ENCODE peak calls at places on chromosomes 5 and 9, in six cellular contexts. N is astrocyte, S is heart left ventricle, X is AG04449, E is GM13977, F is osteocyte. Q is an unnamed sample.
A peak's percentile ranks its signal among the peaks of the same experiment; 100 is the strongest.

GRCh38 chr9:755454-756381 is 85.8 kb upstream of the DMRT1 start:
- DNase-seq in S (no peak), E (no peak), N (peak; percentile 94), F (no peak), X (peak; percentile 60), Q (no peak)

GRCh38 chr9:129497064-129497836 is 123.7 kb downstream of the C9orf50 start:
- DNase-seq in E (no peak), X (no peak), S (peak; percentile 74), N (no peak), F (no peak), Q (peak; percentile 71)

GRCh38 chr9:121851641-121852091 is 200.2 kb downstream of the DAB2IP start:
- DNase-seq in E (no peak), N (no peak), F (peak; percentile 57), S (peak; percentile 47), X (no peak), Q (no peak)

GRCh38 chr5:98791110-98791509 is 17.6 kb downstream of the RGMB start:
- DNase-seq in N (no peak), X (no peak), S (no peak), F (no peak), E (no peak), Q (no peak)

GRCh38 chr5:67095346-67095871 is 101.2 kb downstream of the CD180 start:
- DNase-seq in S (peak; percentile 73), N (peak; percentile 23), X (no peak), F (no peak), E (no peak), Q (peak; percentile 64)

GRCh38 chr9:127938298-127938690 is 640 bp upstream of the DPM2 start:
- DNase-seq in E (no peak), X (no peak), N (no peak), F (no peak), S (no peak), Q (no peak)

GRCh38 chr5:141050622-141051525 is at the start of gene PCDHB1:
- DNase-seq in S (no peak), F (no peak), E (no peak), X (no peak), N (no peak), Q (no peak)

GRCh38 chr5:12292610-12293204 is 388.5 kb upstream of the CTNND2 start:
- DNase-seq in E (no peak), X (no peak), F (no peak), N (peak; percentile 15), S (no peak), Q (no peak)

GRCh38 chr9:101309139-101309538 is 75.7 kb downstream of the BAAT start:
- DNase-seq in S (no peak), E (no peak), F (no peak), N (no peak), X (no peak), Q (no peak)

GRCh38 chr9:121676916-121677315 is 25.5 kb downstream of the DAB2IP start:
- DNase-seq in N (no peak), F (no peak), S (peak; percentile 29), E (no peak), X (no peak), Q (no peak)

GRCh38 chr9:116020146-116020545 is 133.4 kb upstream of the PAPPA start:
- DNase-seq in X (no peak), S (no peak), F (no peak), N (no peak), E (no peak), Q (no peak)

GRCh38 chr9:119898316-119898715 is 529.1 kb upstream of the BRINP1 start:
- DNase-seq in S (no peak), X (no peak), N (no peak), F (no peak), E (no peak), Q (no peak)
- TF ChIP-seq CTCF in S (no peak), X (no peak), N (no peak), F (no peak), E (no peak), Q (no peak)

GRCh38 chr5:59361454-59361853 is 532.1 kb downstream of the PDE4D start:
- DNase-seq in F (no peak), X (no peak), E (no peak), S (no peak), N (no peak), Q (no peak)
- TF ChIP-seq CTCF in F (no peak), X (no peak), E (no peak), S (no peak), N (no peak), Q (no peak)

GRCh38 chr9:91840882-91841281 is 109.1 kb downstream of the ROR2 start:
- DNase-seq in S (no peak), F (no peak), N (no peak), X (no peak), E (no peak), Q (no peak)
- TF ChIP-seq CTCF in S (no peak), F (no peak), N (no peak), X (no peak), E (no peak), Q (no peak)

GRCh38 chr5:83589786-83590185 is 118.2 kb downstream of the VCAN start:
- DNase-seq in N (no peak), S (no peak), F (no peak), X (no peak), E (no peak), Q (no peak)

GRCh38 chr5:83590966-83591365 is 119.4 kb downstream of the VCAN start:
- DNase-seq in E (no peak), X (no peak), F (no peak), S (no peak), N (no peak), Q (no peak)

DNA sequence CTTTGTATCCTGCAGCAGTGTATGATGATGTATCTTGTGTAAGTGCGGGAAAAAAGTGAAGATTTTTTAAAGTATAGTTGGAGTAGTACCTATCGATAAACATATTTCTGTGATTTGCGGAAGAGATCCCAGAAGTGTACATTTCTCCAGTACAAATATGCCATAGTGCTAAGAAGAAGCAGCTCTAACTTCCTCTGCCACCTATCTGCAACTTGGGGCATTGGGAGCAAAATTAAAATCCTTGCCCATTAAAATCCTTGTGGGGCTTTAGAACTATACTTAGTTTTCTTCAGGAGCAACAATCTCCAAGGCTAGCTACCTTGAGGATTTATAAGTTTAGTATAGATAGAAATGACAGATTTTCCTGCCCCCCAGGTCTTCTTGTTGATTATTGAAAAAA is 123.7 kb downstream of the VCAN start:
- DNase-seq in S (no peak), X (no peak), N (no peak), F (no peak), E (no peak), Q (no peak)
- TF ChIP-seq CTCF in S (no peak), X (no peak), N (peak; percentile 20), F (peak; percentile 36), E (no peak), Q (no peak)

GRCh38 chr5:4584982-4585381 is 555.1 kb upstream of the ADAMTS16 start:
- DNase-seq in F (no peak), S (no peak), E (no peak), N (peak; percentile 96), X (peak; percentile 4), Q (no peak)
- TF ChIP-seq CTCF in F (no peak), S (no peak), E (no peak), N (no peak), X (no peak), Q (no peak)

GRCh38 chr5:115168829-115169391 is 798 bp downstream of the TRIM36 start:
- DNase-seq in F (no peak), X (no peak), S (peak; percentile 62), N (no peak), E (peak; percentile 40), Q (peak; percentile 73)

GRCh38 chr5:115166744-115167393 is 2.8 kb downstream of the TRIM36 start:
- DNase-seq in X (no peak), N (no peak), F (no peak), E (no peak), S (peak; percentile 58), Q (no peak)

GRCh38 chr5:115170924-115171510 is 1.3 kb upstream of the TRIM36 start:
- DNase-seq in F (no peak), S (no peak), E (no peak), N (no peak), X (no peak), Q (no peak)

GRCh38 chr5:115170128-115170923 is 618 bp upstream of the TRIM36 start:
- DNase-seq in X (no peak), S (peak; percentile 59), E (no peak), N (no peak), F (no peak), Q (no peak)

GRCh38 chr5:115169392-115170127 is at the start of gene TRIM36:
- DNase-seq in X (no peak), S (peak; percentile 97), F (peak; percentile 98), N (peak; percentile 77), E (peak; percentile 94), Q (peak; percentile 98)
- TF ChIP-seq CTCF in X (peak; percentile 17), S (no peak), F (peak; percentile 42), N (no peak), E (peak; percentile 24), Q (peak; percentile 39)

GRCh38 chr5:131634996-131635754 is at the start of gene RAPGEF6:
- DNase-seq in N (peak; percentile 100), S (peak; percentile 97), X (peak; percentile 100), E (peak; percentile 78), F (peak; percentile 98), Q (peak; percentile 98)
- TF ChIP-seq CTCF in N (no peak), S (no peak), X (no peak), E (no peak), F (no peak), Q (peak; percentile 12)

GRCh38 chr5:154189819-154190651 is 498 bp upstream of the GALNT10 start:
- DNase-seq in N (peak; percentile 47), S (peak; percentile 94), E (peak; percentile 94), F (peak; percentile 95), X (no peak), Q (peak; percentile 94)
- TF ChIP-seq CTCF in N (peak; percentile 15), S (no peak), E (peak; percentile 70), F (peak; percentile 44), X (peak; percentile 48), Q (peak; percentile 53)

GRCh38 chr5:95619518-95620029 is 313 bp upstream of the GPR150 start:
- DNase-seq in S (no peak), E (no peak), N (no peak), X (no peak), F (no peak), Q (no peak)

GRCh38 chr5:95620870-95621838 is 1.3 kb downstream of the GPR150 start:
- DNase-seq in N (no peak), S (peak; percentile 73), F (no peak), E (peak; percentile 58), X (no peak), Q (peak; percentile 74)

GRCh38 chr5:95621839-95622629 is 2.1 kb downstream of the GPR150 start:
- DNase-seq in X (no peak), F (no peak), S (no peak), E (no peak), N (no peak), Q (no peak)

GRCh38 chr5:95619096-95619495 is 791 bp upstream of the GPR150 start:
- DNase-seq in E (no peak), S (no peak), F (no peak), X (no peak), N (peak; percentile 66), Q (no peak)

GRCh38 chr5:95620030-95620869 is at the start of gene GPR150:
- DNase-seq in X (no peak), E (peak; percentile 79), S (peak; percentile 82), F (peak; percentile 85), N (peak; percentile 24), Q (peak; percentile 84)
- TF ChIP-seq CTCF in X (no peak), E (peak; percentile 38), S (no peak), F (no peak), N (no peak), Q (no peak)